ENCODE peak calls at places on chromosomes 13 and 19, in four cellular contexts. D is HEK293T, M is GM12878, N is K562. K is an unnamed sample.

GRCh38 chr13:81197483-81197882 is 856.6 kb upstream of the SPRY2 start:
- DNase-seq in N (no peak), D (no peak), M (no peak), K (no peak)

GRCh38 chr13:51451467-51452390 is 1.1 kb downstream of the INTS6 start:
- DNase-seq in D (peak; percentile 55), N (peak; percentile 87), M (no peak), K (peak; percentile 54)

GRCh38 chr13:45448965-45449559 is 15.7 kb upstream of the COG3 start:
- DNase-seq in N (no peak), M (no peak), D (no peak), K (peak; percentile 61)

GRCh38 chr19:46678110-46678732 is 17.2 kb upstream of the DACT3 start:
- DNase-seq in N (peak; percentile 86), D (peak; percentile 79), M (no peak), K (no peak)

GRCh38 chr13:113835461-113836274 is 28.2 kb downstream of the GAS6 start:
- DNase-seq in N (no peak), M (no peak), D (no peak), K (no peak)

GRCh38 chr19:36771275-36772231 is 1.1 kb downstream of the ZNF850 start:
- DNase-seq in N (peak; percentile 84), D (no peak), M (peak; percentile 26), K (peak; percentile 85)

GRCh38 chr19:1989513-1990229 is 25.8 kb downstream of the BTBD2 start:
- DNase-seq in M (no peak), N (no peak), D (no peak), K (no peak)

GRCh38 chr13:114073881-114074551 is 58.4 kb downstream of the RASA3 start:
- DNase-seq in N (no peak), M (no peak), D (no peak), K (no peak)

GRCh38 chr19:10462557-10462956 is 40.6 kb downstream of the KEAP1 start:
- DNase-seq in N (peak; percentile 36), D (no peak), M (no peak), K (no peak)

GRCh38 chr19:33640773-33641172 is 19.0 kb downstream of the CHST8 start:
- DNase-seq in D (no peak), N (no peak), M (no peak), K (no peak)

GRCh38 chr19:36997843-36998235 is 80.4 kb upstream of the ZNF420 start:
- DNase-seq in M (no peak), D (no peak), N (no peak), K (no peak)

GRCh38 chr13:75836441-75836840 is 200.3 kb downstream of the LMO7 start:
- DNase-seq in M (no peak), D (no peak), N (no peak), K (no peak)

GRCh38 chr13:106802917-106803316 is 235.0 kb upstream of the ARGLU1 start:
- DNase-seq in D (no peak), M (no peak), N (no peak), K (no peak)

GRCh38 chr13:61110804-61111203 is 304.8 kb downstream of the PCDH20 start:
- DNase-seq in D (no peak), N (no peak), M (no peak), K (no peak)

GRCh38 chr19:35134601-35135091 is at the start of gene LGI4:
- DNase-seq in N (no peak), D (no peak), M (no peak), K (no peak)

GRCh38 chr19:2578391-2578826 is 102.5 kb downstream of the GADD45B start:
- DNase-seq in D (no peak), M (no peak), N (no peak), K (no peak)

GRCh38 chr19:45940515-45940805 is 25.9 kb upstream of the NANOS2 start:
- DNase-seq in D (no peak), M (no peak), N (no peak), K (no peak)

GRCh38 chr19:14492756-14493337 is 3.1 kb downstream of the GIPC1 start:
- DNase-seq in D (no peak), M (no peak), N (no peak), K (no peak)

GRCh38 chr19:38674388-38675133 is 27.1 kb downstream of the ACTN4 start:
- DNase-seq in N (peak; percentile 84), D (no peak), M (no peak), K (no peak)

GRCh38 chr13:103772576-103772975 is 706.4 kb upstream of the SLC10A2 start:
- DNase-seq in M (no peak), D (no peak), N (peak; percentile 1), K (peak; percentile 3)

GRCh38 chr13:93397619-93398018 is 171.0 kb downstream of the GPC6 start:
- DNase-seq in D (no peak), N (no peak), M (no peak), K (no peak)

GRCh38 chr13:42071667-42072419 is 23.4 kb downstream of the DGKH start:
- DNase-seq in D (no peak), M (no peak), N (no peak), K (no peak)

GRCh38 chr19:3443840-3444694 is 36.3 kb downstream of the SMIM24 start:
- DNase-seq in M (no peak), D (no peak), N (no peak), K (peak; percentile 39)

GRCh38 chr13:38542601-38543000 is 144.3 kb upstream of the FREM2 start:
- DNase-seq in M (no peak), N (no peak), D (no peak), K (no peak)

GRCh38 chr13:19264711-19265110 is 83.1 kb upstream of the TUBA3C start:
- DNase-seq in N (no peak), D (no peak), M (no peak), K (no peak)

GRCh38 chr13:30932481-30933333 is at the start of gene TEX26:
- DNase-seq in M (no peak), N (no peak), D (no peak), K (no peak)

GRCh38 chr13:109783815-109784589 is 2.4 kb downstream of the IRS2 start:
- DNase-seq in N (no peak), D (no peak), M (no peak), K (no peak)

DNA sequence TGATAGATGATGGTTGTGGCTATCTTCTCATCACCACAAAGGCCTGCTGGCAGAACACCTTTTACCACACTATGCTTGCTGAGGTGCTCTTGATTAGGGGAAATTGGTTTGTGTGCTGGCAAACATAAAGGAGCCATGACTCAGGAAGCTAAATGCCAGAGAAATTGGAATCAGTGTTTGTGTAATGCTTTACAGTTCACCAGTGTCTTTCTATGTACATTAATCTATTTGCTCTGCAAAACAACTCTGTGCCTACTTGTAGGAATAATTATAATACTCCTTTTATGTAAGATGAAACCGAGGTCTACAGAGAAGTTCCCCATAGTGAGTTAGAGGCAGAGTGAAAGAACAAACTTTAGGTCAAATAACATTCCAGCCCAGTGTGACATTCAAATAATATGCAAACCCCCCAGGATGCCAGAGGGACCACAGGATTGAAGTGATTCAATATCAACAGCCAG is 390.5 kb upstream of the HTR2A start:
- DNase-seq in N (no peak), M (no peak), D (no peak), K (no peak)
- TF ChIP-seq FOXK2 in N (no peak), M (no peak), D (no peak), K (no peak)

GRCh38 chr13:28609936-28610335 is 49.0 kb upstream of the POMP start:
- DNase-seq in D (no peak), N (no peak), M (no peak), K (no peak)

GRCh38 chr13:28613562-28613961 is 45.4 kb upstream of the POMP start:
- DNase-seq in M (no peak), N (no peak), D (no peak), K (no peak)

GRCh38 chr13:28611021-28611420 is 47.9 kb upstream of the POMP start:
- DNase-seq in M (no peak), D (no peak), N (peak; percentile 18), K (no peak)

GRCh38 chr13:28609381-28609780 is 49.5 kb upstream of the POMP start:
- DNase-seq in N (no peak), M (no peak), D (no peak), K (no peak)

DNA sequence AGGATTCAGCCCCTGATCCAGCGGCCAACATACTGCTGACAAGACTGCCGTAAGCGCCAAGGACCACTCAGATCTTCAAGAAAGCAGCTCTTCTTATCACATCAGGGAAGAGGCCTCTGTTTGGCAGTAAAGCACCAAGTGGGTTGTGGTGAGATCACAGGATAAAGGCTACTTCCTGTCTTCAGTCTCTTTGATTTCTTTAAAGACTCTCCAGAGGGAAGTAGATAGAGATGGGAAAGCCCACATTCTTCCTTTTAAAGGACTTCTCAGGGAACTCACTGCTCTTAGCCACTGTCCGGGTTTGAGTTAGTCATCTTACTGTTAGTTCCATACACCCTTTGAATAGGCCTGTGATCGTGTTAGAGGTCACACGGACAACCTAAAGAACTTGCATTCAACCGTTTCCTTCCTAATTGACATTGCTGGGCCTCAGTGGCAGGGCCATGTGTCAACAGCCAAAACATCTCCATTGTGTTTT is 47.2 kb upstream of the POMP start:
- DNase-seq in M (no peak), N (peak; percentile 58), D (no peak), K (no peak)
- TF ChIP-seq FOXK2 in M (no peak), N (no peak), D (no peak), K (no peak)

GRCh38 chr19:55494172-55494761 is 6.0 kb downstream of the SSC5D start:
- DNase-seq in D (no peak), N (peak; percentile 61), M (no peak), K (no peak)

GRCh38 chr19:55497777-55498176 is 9.5 kb downstream of the SSC5D start:
- DNase-seq in M (no peak), N (no peak), D (no peak), K (no peak)

GRCh38 chr19:55493650-55494171 is 5.5 kb downstream of the SSC5D start:
- DNase-seq in M (no peak), D (no peak), N (no peak), K (no peak)

GRCh38 chr19:55498246-55498645 is 10.0 kb downstream of the SSC5D start:
- DNase-seq in N (no peak), D (no peak), M (no peak), K (no peak)

DNA sequence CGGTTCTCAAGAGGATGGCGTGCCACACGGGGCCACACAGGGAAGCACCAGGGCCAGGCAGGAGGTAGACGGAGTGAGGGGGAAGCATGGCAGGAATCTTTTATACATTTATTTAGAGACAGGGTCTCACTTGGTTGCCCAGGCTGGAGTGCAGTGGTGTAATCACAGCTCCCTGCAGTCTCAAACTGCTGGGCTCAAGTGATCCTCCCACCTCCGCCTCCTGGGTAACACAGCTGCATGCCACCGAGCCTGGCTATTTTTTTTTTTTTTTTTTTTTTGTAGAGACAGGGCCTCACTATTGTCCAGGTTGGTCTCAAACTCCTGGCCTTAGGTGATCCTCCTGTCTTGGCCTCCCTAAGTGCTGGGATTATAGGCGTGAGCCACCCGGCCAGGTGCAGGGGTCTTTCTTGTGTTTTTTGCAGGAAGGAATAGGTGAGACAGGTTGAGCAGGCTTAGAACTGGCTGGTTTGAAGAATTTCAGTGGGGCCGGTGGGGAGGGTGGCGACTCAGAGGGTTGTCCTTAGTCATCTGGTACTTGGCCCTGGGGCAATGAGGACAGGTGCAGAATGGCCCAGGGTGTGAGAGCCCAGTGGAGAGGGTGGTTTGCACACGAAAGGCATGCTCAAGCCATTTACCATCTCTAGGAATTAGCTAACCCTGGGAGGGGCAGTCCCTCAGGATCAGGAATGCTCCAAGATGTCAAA is 7.6 kb downstream of the SSC5D start:
- DNase-seq in D (no peak), M (no peak), N (no peak), K (no peak)
- TF ChIP-seq FOXK2 in D (no peak), M (no peak), N (no peak), K (no peak)

GRCh38 chr19:29485293-29485692 is 40.5 kb upstream of the VSTM2B start:
- DNase-seq in D (peak; percentile 3), M (no peak), N (no peak), K (no peak)

GRCh38 chr19:29483641-29483920 is 42.2 kb upstream of the VSTM2B start:
- DNase-seq in N (no peak), M (no peak), D (no peak), K (no peak)

GRCh38 chr19:29482855-29483640 is 42.7 kb upstream of the VSTM2B start:
- DNase-seq in N (no peak), D (no peak), M (no peak), K (no peak)

GRCh38 chr19:29483944-29484581 is 41.7 kb upstream of the VSTM2B start:
- DNase-seq in M (no peak), D (peak; percentile 2), N (no peak), K (no peak)

GRCh38 chr19:29484876-29485275 is 40.9 kb upstream of the VSTM2B start:
- DNase-seq in N (no peak), D (no peak), M (no peak), K (no peak)
- TF ChIP-seq FOXK2 in N (no peak), D (no peak), M (no peak), K (no peak)